ENCODE peak calls at places on chromosomes 3 and 15, in five cellular contexts. A, U, H, C and V are unnamed samples.

GRCh38 chr3:4834403-4834866 is 144.8 kb upstream of the BHLHE40 start:
- DNase-seq in A (no peak), C (no peak), H (peak), U (no peak), V (no peak)

GRCh38 chr3:39210078-39210477 is 17.7 kb upstream of the XIRP1 start:
- DNase-seq in A (no peak), H (no peak), U (no peak), C (no peak), V (no peak)

GRCh38 chr3:7371693-7372572 is 511.0 kb downstream of the GRM7 start:
- DNase-seq in H (no peak), U (no peak), C (no peak), A (no peak), V (no peak)

GRCh38 chr3:163218336-163218735 is 1721.7 kb downstream of the OTOL1 start:
- DNase-seq in A (no peak), C (no peak), U (no peak), H (no peak), V (no peak)

GRCh38 chr3:134849561-134849960 is 54.5 kb downstream of the EPHB1 start:
- DNase-seq in A (no peak), C (no peak), U (no peak), H (no peak), V (no peak)

GRCh38 chr15:100663066-100663465 is 60.7 kb downstream of the ASB7 start:
- DNase-seq in A (no peak), H (no peak), U (no peak), C (no peak), V (no peak)

GRCh38 chr15:66187271-66187670 is 66.3 kb downstream of the MEGF11 start:
- DNase-seq in H (no peak), U (no peak), A (no peak), C (no peak), V (no peak)

GRCh38 chr15:67290319-67290718 is 35.7 kb downstream of the IQCH start:
- DNase-seq in H (no peak), C (no peak), A (peak), U (no peak), V (no peak)

GRCh38 chr3:102060814-102061213 is 211.5 kb downstream of the NFKBIZ start:
- DNase-seq in H (no peak), A (no peak), C (peak), U (no peak), V (no peak)

GRCh38 chr3:86563358-86563970 is 427.5 kb downstream of the VGLL3 start:
- DNase-seq in H (no peak), U (no peak), A (peak), C (peak), V (peak)

GRCh38 chr3:60953406-60953805 is 297.8 kb downstream of the FHIT start:
- DNase-seq in C (no peak), H (no peak), A (peak), U (no peak), V (peak)

GRCh38 chr3:126987129-126987528 is 4.2 kb downstream of the PLXNA1 start:
- DNase-seq in H (no peak), A (no peak), U (no peak), C (no peak), V (no peak)

GRCh38 chr15:69604050-69604378 is 151.4 kb downstream of the RPLP1 start:
- DNase-seq in H (no peak), C (peak), U (no peak), A (no peak), V (no peak)

GRCh38 chr3:130412991-130413390 is 67.5 kb downstream of the COL6A5 start:
- DNase-seq in C (no peak), A (no peak), U (no peak), H (no peak), V (no peak)

GRCh38 chr3:44128057-44128775 is 113.5 kb upstream of the TOPAZ1 start:
- DNase-seq in H (no peak), A (no peak), C (no peak), U (no peak), V (no peak)

GRCh38 chr3:189806171-189806951 is 175.2 kb downstream of the TP63 start:
- DNase-seq in A (peak), C (no peak), H (no peak), U (no peak), V (no peak)

GRCh38 chr15:85289677-85290365 is 90.6 kb upstream of the AKAP13 start:
- DNase-seq in A (peak), U (peak), C (peak), H (no peak), V (peak)

GRCh38 chr3:150770662-150771061 is 7.7 kb upstream of the SIAH2 start:
- DNase-seq in A (no peak), U (no peak), C (no peak), H (no peak), V (no peak)

GRCh38 chr3:190892328-190893011 is 30.0 kb upstream of the GMNC start:
- DNase-seq in A (no peak), H (no peak), C (no peak), U (no peak), V (peak)

GRCh38 chr3:50170689-50171088 is 15.6 kb downstream of the SEMA3F start:
- DNase-seq in H (no peak), A (peak), C (no peak), U (no peak), V (peak)

GRCh38 chr15:48475600-48476395 is 144.6 kb downstream of the DUT start:
- DNase-seq in C (no peak), H (no peak), U (no peak), A (peak), V (no peak)

GRCh38 chr3:77541203-77541922 is 501.5 kb downstream of the ROBO2 start:
- DNase-seq in C (no peak), A (no peak), H (no peak), U (no peak), V (no peak)

GRCh38 chr3:107643038-107643883 is 120.5 kb downstream of the BBX start:
- DNase-seq in U (no peak), A (no peak), H (no peak), C (no peak), V (no peak)

GRCh38 chr3:23968467-23969184 is 23.5 kb downstream of the NR1D2 start:
- DNase-seq in C (no peak), A (peak), U (no peak), H (no peak), V (peak)

GRCh38 chr3:126752303-126753190 is 48.5 kb downstream of the CHCHD6 start:
- DNase-seq in H (peak), A (peak), U (peak), C (peak), V (peak)

GRCh38 chr3:14206548-14207177 is 28.0 kb downstream of the LSM3 start:
- DNase-seq in C (no peak), U (no peak), A (no peak), H (no peak), V (no peak)

GRCh38 chr15:30990451-30991300 is 752 bp downstream of the MTMR10 start:
- DNase-seq in A (peak), C (no peak), H (no peak), U (peak), V (peak)

GRCh38 chr15:84797212-84797611 is 19.9 kb upstream of the ALPK3 start:
- DNase-seq in C (no peak), A (peak), H (no peak), U (no peak), V (peak)

GRCh38 chr3:124780356-124780755 is 50.1 kb downstream of the UMPS start:
- DNase-seq in C (peak), A (peak), H (no peak), U (peak), V (peak)

GRCh38 chr15:32794973-32795372 is 77.2 kb downstream of the GREM1 start:
- DNase-seq in A (no peak), C (no peak), H (no peak), U (no peak), V (no peak)

GRCh38 chr15:88454867-88455810 is 12.0 kb downstream of the MRPL46 start:
- DNase-seq in H (no peak), A (peak), C (peak), U (peak), V (peak)

GRCh38 chr3:148319161-148319915 is 378.4 kb upstream of the AGTR1 start:
- DNase-seq in U (no peak), C (no peak), H (no peak), A (peak), V (peak)

GRCh38 chr15:68234060-68234459 is 4.5 kb upstream of the CLN6 start:
- DNase-seq in C (peak), H (no peak), U (no peak), A (no peak), V (no peak)

GRCh38 chr3:112304611-112305010 is 10.6 kb upstream of the SLC9C1 start:
- DNase-seq in H (no peak), A (peak), U (no peak), C (no peak), V (peak)

GRCh38 chr3:112302881-112303761 is 9.1 kb upstream of the SLC9C1 start:
- DNase-seq in U (no peak), C (peak), A (no peak), H (no peak), V (no peak)

GRCh38 chr3:112302061-112302830 is 8.2 kb upstream of the SLC9C1 start:
- DNase-seq in C (peak), H (no peak), U (no peak), A (no peak), V (no peak)

GRCh38 chr3:112306825-112307224 is 12.8 kb upstream of the SLC9C1 start:
- DNase-seq in H (no peak), A (no peak), U (no peak), C (no peak), V (no peak)

DNA sequence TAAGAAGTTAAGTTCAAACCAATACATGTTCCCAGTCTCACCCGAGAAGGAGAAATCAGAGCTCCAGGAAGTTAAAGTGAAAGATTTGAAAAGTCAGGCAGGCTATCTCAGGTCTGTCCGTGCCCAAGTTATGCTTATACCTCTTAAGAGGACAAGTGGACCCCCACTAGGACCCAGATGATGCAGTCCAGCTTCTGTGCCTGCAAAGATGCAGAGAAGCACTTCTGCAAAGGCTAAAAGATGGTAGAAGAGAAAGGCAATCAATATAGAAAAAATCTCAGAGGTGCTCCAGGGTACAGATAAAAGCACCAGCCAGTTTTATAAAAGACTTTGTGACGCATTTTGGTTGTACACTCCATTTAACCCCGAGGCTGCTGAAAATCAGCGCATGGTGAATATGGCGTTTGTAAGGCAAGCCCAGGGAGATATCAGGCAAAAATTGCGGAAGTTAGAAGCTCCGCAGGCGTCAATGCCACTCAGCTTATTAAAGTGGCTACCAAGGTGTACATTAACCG is 9.9 kb upstream of the SLC9C1 start:
- DNase-seq in C (peak), A (peak), U (no peak), H (no peak), V (peak)
- H3K4me3 ChIP-seq in C (peak), A (peak), U (peak), H (peak), V (peak)

DNA sequence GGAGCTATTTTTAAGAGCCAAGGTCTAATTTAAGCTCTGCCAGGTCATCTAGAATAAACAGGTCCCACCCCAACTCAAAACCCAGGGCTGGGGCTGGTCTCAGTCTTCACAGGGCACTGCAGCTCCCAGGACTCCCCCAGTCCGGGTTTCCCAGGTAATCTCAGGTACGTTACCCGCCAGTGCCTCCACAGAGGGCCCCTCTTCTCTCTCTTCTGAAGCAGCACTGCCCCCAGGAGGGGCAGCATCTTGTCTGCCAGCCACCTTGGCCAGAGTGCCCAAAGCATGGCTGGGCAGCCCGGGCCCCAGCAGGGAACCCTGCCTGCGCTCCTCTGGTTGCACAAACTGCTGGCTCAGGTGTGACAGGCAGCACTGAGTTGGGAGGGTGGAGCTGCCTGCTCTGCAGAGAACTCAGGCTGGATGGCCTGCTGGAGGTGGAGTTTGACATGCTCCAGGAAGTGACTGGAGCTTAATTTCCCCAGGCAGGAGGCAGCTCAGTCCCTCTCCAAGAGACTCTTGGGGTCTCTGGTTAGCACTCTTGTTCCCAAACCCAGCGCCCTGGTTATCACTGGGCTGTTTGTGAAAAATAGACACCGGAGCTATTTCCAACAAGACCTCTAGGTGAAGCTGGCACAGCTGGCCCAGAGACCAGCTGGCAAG is at the start of gene PLA2G4F:
- DNase-seq in U (no peak), A (no peak), H (no peak), C (peak), V (no peak)
- H3K4me3 ChIP-seq in U (peak), A (no peak), H (no peak), C (no peak), V (no peak)

DNA sequence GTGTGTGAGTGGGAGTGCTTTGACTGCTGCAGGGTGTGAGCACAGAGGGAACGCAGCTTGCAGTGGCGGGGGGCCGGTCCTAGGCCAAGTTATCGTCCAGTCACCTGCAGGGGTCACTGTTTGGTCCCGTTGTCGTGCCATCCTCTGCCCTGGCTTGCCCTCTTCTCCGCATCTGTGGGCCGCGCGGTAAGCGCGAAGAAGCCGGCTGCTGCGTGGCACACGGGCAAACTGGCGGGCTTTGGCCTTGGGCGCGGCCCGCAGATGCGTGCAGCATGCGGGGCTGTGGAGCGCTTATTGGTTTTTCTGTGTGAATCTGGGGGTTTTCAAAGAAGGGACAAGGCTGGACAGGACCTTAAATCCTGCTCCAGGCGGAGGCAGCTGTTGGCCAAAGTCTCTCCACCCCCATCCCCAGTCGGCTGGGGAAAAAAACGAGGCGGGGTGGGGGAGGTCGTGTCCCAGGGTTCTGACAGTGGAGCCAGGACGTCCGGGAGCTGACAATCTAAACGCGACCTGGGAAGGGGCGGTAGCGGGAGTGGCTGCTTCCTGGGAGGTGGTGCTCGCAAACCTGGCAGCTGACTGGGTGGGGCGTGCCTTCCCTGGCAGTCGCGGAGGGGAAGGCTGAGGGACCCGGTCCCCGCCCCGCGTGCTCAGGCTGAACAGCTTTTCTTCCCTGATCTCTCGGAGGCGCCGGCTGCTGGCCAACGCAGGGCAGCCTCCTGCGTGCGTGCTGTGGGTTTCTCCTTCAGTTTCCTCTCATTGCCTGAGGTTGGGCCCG is 39.7 kb upstream of the VEPH1 start:
- DNase-seq in H (no peak), U (peak), C (peak), A (peak), V (peak)
- H3K4me3 ChIP-seq in H (no peak), U (peak), C (peak), A (peak), V (peak)

DNA sequence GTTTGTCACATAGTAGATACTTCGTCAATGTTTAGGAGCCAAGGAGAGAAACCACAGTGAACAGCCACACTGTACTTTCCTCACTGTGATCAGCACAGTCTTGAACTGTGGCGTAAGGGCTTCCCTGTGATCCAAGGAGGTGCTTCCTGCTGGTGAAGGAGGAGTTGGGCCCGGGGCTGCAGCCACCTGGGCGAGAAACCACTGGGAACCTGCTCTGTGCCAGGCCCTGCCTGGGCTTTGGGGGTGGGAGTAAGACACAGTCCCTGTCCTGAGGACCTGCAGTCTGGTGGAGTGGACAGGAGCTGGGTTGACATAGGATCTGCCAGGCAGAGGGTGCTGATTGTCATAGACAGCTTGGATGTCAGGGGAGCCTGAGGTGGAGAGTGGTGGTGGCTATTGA is 60.5 kb upstream of the MRPS22 start:
- DNase-seq in C (no peak), U (no peak), H (no peak), A (no peak), V (no peak)
- H3K4me3 ChIP-seq in C (no peak), U (no peak), H (no peak), A (peak), V (no peak)

DNA sequence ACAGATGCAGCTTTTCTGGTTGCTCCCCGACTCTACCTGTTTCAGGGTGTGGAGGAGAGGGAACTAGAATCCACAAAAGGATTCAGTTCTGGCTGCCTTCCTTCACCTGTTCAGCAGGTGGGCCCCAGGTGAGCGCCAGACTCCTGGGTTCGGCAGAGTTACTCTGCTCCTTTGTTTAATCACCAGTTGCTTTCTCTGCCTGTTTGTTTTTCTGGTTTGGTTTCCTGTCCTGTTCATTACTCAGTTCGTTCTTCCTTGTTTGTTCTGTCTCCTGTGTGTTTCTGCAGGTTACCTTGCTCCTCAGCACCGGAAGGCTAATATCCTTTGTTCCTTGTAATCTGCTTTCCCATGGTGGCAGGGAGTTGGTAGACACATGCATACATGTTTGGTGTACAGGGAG is 508.5 kb upstream of the ATP11B start:
- DNase-seq in C (peak), U (no peak), A (no peak), H (no peak), V (no peak)
- H3K4me3 ChIP-seq in C (no peak), U (no peak), A (no peak), H (no peak), V (no peak)

GRCh38 chr3:113254171-113254947 is 43.0 kb downstream of the BOC start:
- DNase-seq in C (no peak), H (no peak), U (no peak), A (no peak), V (no peak)

GRCh38 chr3:113251817-113252216 is 40.5 kb downstream of the BOC start:
- DNase-seq in C (no peak), U (no peak), H (no peak), A (no peak), V (no peak)

GRCh38 chr3:113250566-113250965 is 39.2 kb downstream of the BOC start:
- DNase-seq in U (no peak), C (no peak), H (no peak), A (no peak), V (no peak)

GRCh38 chr3:113255100-113255853 is 43.9 kb downstream of the BOC start:
- DNase-seq in C (no peak), A (no peak), H (no peak), U (no peak), V (no peak)

GRCh38 chr3:113252553-113252952 is 41.2 kb downstream of the BOC start:
- DNase-seq in H (no peak), A (no peak), C (no peak), U (no peak), V (no peak)
- H3K4me3 ChIP-seq in H (no peak), A (no peak), C (no peak), U (no peak), V (no peak)

GRCh38 chr15:74129411-74130088 is 836 bp upstream of the ISLR2 start:
- DNase-seq in C (no peak), H (no peak), U (no peak), A (no peak), V (no peak)

GRCh38 chr15:74130089-74130848 is at the start of gene ISLR2:
- DNase-seq in H (no peak), A (peak), C (peak), U (no peak), V (peak)

GRCh38 chr15:74127255-74127953 is 3.0 kb upstream of the ISLR2 start:
- DNase-seq in A (peak), U (peak), C (peak), H (peak), V (peak)

GRCh38 chr15:74127954-74128784 is 2.2 kb upstream of the ISLR2 start:
- DNase-seq in C (peak), U (no peak), H (no peak), A (no peak), V (no peak)

GRCh38 chr15:74128785-74129350 is 1.5 kb upstream of the ISLR2 start:
- DNase-seq in H (no peak), U (no peak), C (no peak), A (no peak), V (peak)
- H3K4me3 ChIP-seq in H (no peak), U (no peak), C (no peak), A (no peak), V (peak)

GRCh38 chr15:61171190-61171589 is 57.9 kb downstream of the RORA start:
- DNase-seq in U (no peak), H (no peak), C (no peak), A (no peak), V (no peak)

GRCh38 chr15:61172325-61172724 is 56.8 kb downstream of the RORA start:
- DNase-seq in A (no peak), U (no peak), H (no peak), C (no peak), V (no peak)

GRCh38 chr15:61173899-61174689 is 55.0 kb downstream of the RORA start:
- DNase-seq in A (peak), U (no peak), H (no peak), C (no peak), V (no peak)

GRCh38 chr15:61169275-61169903 is 59.7 kb downstream of the RORA start:
- DNase-seq in H (no peak), A (no peak), U (no peak), C (no peak), V (no peak)

GRCh38 chr15:61169904-61170695 is 59.0 kb downstream of the RORA start:
- DNase-seq in A (no peak), C (no peak), U (no peak), H (no peak), V (no peak)
- H3K4me3 ChIP-seq in A (no peak), C (no peak), U (no peak), H (no peak), V (no peak)